ENCODE peak calls at places on chromosome 12, in ten cellular contexts. K, T, L, C, N, Y, G, V, J and O are unnamed samples.

GRCh38 chr12:23560611-23561010 is 388.9 kb downstream of the SOX5 start:
- DNase-seq in T (no peak), V (no peak), K (no peak), G (no peak), Y (no peak), N (no peak), L (no peak), J (no peak), C (no peak), O (no peak)

GRCh38 chr12:54159140-54159539 is 29.6 kb downstream of the SMUG1 start:
- DNase-seq in Y (peak), N (no peak), L (peak), J (no peak), G (peak), V (no peak), K (no peak), C (no peak), T (no peak), O (peak)

GRCh38 chr12:78674311-78675085 is 190.1 kb upstream of the SYT1 start:
- DNase-seq in J (peak), V (peak), Y (no peak), L (no peak), N (no peak), G (peak), T (no peak), C (peak), K (no peak), O (no peak)

GRCh38 chr12:51832708-51833107 is 15.8 kb downstream of the FIGNL2 start:
- DNase-seq in G (no peak), K (no peak), Y (no peak), L (no peak), T (no peak), N (no peak), J (no peak), C (no peak), V (no peak), O (no peak)

GRCh38 chr12:119668315-119668651 is 350 bp downstream of the PRKAB1 start:
- DNase-seq in K (no peak), T (no peak), N (no peak), L (no peak), V (peak), G (peak), J (peak), C (peak), Y (no peak), O (peak)

GRCh38 chr12:120999191-121000120 is 16.8 kb downstream of the C12orf43 start:
- DNase-seq in K (no peak), T (no peak), J (peak), V (peak), Y (peak), G (no peak), L (no peak), N (no peak), C (peak), O (no peak)

GRCh38 chr12:132481345-132481744 is 8.6 kb upstream of the FBRSL1 start:
- DNase-seq in J (no peak), N (no peak), G (no peak), C (no peak), V (no peak), L (no peak), K (no peak), T (no peak), Y (no peak), O (no peak)

GRCh38 chr12:20212658-20213387 is 155.5 kb upstream of the PDE3A start:
- DNase-seq in K (peak), V (peak), J (peak), L (peak), G (peak), N (peak), C (peak), Y (peak), T (peak), O (peak)

GRCh38 chr12:25861226-25861625 is 97.3 kb upstream of the RASSF8 start:
- DNase-seq in G (no peak), K (no peak), C (no peak), T (no peak), J (no peak), L (no peak), Y (no peak), V (no peak), N (no peak), O (no peak)

GRCh38 chr12:54337854-54338650 is 13.1 kb downstream of the COPZ1 start:
- DNase-seq in G (no peak), J (no peak), Y (no peak), L (no peak), N (peak), T (no peak), C (peak), V (no peak), K (no peak), O (no peak)

GRCh38 chr12:55739025-55739378 is 3.9 kb upstream of the GDF11 start:
- DNase-seq in C (no peak), G (no peak), N (no peak), K (no peak), V (no peak), L (no peak), Y (no peak), T (no peak), J (no peak), O (no peak)

GRCh38 chr12:46442239-46442638 is 69.7 kb upstream of the SLC38A2 start:
- DNase-seq in G (peak), V (peak), L (peak), C (peak), J (peak), Y (no peak), T (no peak), K (no peak), N (no peak), O (peak)

GRCh38 chr12:31362759-31363415 is 36.9 kb upstream of the SINHCAF start:
- DNase-seq in N (no peak), Y (peak), K (no peak), C (no peak), V (no peak), T (no peak), G (peak), J (no peak), L (peak), O (no peak)

GRCh38 chr12:5171701-5172100 is 128.0 kb downstream of the KCNA5 start:
- DNase-seq in C (peak), L (peak), Y (peak), K (no peak), T (no peak), N (peak), V (peak), G (peak), J (peak), O (no peak)

GRCh38 chr12:4089147-4089606 is 184.4 kb upstream of the CCND2 start:
- DNase-seq in V (no peak), Y (peak), T (no peak), N (peak), J (no peak), G (no peak), L (no peak), K (no peak), C (peak), O (no peak)

GRCh38 chr12:4086481-4086880 is 187.1 kb upstream of the CCND2 start:
- DNase-seq in G (no peak), T (no peak), V (no peak), J (no peak), N (no peak), L (no peak), Y (no peak), K (no peak), C (no peak), O (no peak)

GRCh38 chr12:4091001-4091789 is 182.4 kb upstream of the CCND2 start:
- DNase-seq in J (no peak), N (no peak), Y (no peak), C (no peak), T (no peak), K (no peak), L (no peak), V (no peak), G (no peak), O (no peak)
- TF ChIP-seq CTCF in J (no peak), N (no peak), Y (no peak), C (no peak), T (no peak), K (no peak), L (no peak), V (no peak), G (no peak), O (no peak)

GRCh38 chr12:94421868-94422740 is 37.6 kb downstream of the CEP83 start:
- DNase-seq in K (no peak), N (no peak), C (no peak), G (no peak), L (peak), Y (peak), V (no peak), T (no peak), J (no peak), O (no peak)
- TF ChIP-seq CTCF in K (no peak), N (no peak), C (no peak), G (no peak), L (no peak), Y (no peak), V (no peak), T (no peak), J (no peak), O (no peak)

GRCh38 chr12:57726884-57727757 is 11.4 kb downstream of the AGAP2 start:
- DNase-seq in L (no peak), T (peak), G (peak), Y (peak), N (peak), V (peak), K (no peak), J (no peak), C (peak), O (no peak)
- TF ChIP-seq CTCF in L (peak), T (no peak), G (peak), Y (no peak), N (peak), V (peak), K (peak), J (peak), C (peak), O (no peak)

DNA sequence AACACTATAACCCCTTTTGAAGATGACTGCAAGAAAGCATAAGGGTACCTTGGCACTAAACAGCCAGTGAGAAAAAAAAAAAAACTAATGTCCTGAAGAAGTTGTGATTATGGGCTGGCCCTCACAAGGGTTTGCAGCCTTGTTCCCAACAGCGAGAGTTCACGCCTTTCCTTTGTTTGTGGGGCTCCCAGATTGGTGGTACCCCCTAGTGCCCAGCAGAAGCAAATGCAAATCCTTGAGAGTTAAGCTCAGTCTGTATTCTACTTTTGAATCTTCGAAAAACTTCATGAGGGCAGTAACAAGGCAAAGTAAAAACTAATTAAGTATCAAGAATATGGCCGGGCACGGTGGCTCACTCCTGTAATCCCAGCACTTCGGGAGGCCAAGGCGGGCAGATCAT is 238.9 kb upstream of the LMO3 start:
- DNase-seq in K (no peak), N (no peak), C (no peak), L (no peak), G (no peak), Y (peak), V (no peak), T (no peak), J (no peak), O (no peak)
- TF ChIP-seq CTCF in K (no peak), N (no peak), C (no peak), L (peak), G (no peak), Y (peak), V (no peak), T (no peak), J (peak), O (no peak)

DNA sequence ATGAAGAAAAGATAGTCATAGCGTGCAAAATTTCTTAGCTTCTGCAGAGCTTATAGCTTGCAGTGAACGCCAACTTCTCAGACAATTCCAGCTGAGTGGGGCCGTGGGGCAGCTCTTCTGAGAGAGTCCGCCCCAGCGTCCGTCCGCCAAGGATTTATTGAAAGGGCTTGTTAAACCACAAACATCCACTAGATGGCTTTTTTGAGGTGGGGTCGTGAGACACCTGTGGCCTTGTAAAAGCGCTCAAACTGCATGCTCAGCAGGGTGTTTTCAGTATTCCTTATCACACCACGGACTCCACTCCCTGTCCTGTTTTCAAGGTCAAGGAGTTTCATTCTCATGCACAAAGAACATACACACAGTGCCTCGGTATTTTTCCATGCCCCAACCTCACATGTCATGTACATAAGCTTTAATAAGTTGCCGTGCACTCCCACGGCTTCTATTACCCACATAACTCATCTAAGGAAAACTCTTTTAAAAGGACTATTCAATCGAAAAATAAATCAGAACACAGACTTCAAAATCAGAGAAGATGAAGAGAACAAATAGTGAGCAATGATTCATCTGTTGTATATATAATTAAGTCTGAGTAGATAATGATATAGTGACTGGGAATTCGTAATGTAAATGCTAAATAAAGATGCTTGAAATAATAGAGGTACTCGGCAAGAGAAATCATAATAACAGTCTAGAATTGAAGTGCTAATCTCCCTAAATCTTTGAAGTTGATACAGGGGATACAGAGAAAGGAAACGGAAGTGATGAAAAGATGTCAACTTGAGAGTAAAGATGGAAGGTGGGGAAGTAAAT is 46.7 kb downstream of the WBP11 start:
- DNase-seq in N (no peak), K (no peak), T (no peak), Y (peak), C (no peak), V (no peak), G (no peak), J (no peak), L (no peak), O (no peak)
- TF ChIP-seq CTCF in N (peak), K (no peak), T (no peak), Y (peak), C (peak), V (no peak), G (peak), J (peak), L (no peak), O (no peak)

GRCh38 chr12:100348657-100349454 is 8.0 kb upstream of the SLC17A8 start:
- DNase-seq in J (peak), N (no peak), G (peak), C (peak), T (no peak), V (peak), K (no peak), L (peak), Y (peak), O (peak)
- TF ChIP-seq CTCF in J (peak), N (peak), G (peak), C (peak), T (no peak), V (no peak), K (no peak), L (peak), Y (peak), O (no peak)

DNA sequence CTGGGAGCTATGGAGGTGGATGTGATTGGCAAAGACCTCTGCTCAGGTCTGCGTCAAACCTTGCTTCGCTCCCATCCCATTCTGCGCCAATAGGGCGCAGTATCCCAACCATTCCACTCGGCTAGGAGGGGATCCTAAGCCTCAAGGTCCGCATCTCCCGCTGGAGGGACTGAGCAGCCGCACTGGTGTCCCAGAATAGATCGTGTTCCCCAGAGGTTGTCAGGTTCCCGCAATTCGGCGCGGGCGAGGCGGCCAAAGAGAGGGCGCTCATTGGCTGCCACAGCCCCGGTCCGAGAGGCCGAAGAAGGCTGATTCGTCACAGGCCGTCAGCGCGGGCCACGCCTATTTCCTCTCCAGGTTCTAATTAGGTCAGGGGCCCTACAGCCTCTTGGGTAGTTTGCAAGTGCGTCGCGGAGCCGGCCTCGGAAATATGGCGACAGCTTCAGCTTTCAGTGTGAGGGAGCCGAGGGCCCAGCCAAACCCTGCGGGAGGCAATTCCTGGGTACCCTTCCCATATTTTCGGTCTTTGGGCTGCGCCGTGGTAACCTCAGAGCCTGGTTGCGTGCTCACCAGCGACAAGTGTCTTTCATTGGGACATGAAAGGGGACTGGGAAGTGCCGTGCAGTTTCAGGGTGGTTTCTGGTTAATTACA is 5.0 kb downstream of the OR10AD1 start:
- DNase-seq in J (peak), G (peak), T (peak), L (peak), C (peak), K (peak), V (peak), Y (peak), N (peak), O (peak)
- TF ChIP-seq CTCF in J (peak), G (no peak), T (no peak), L (no peak), C (no peak), K (no peak), V (no peak), Y (no peak), N (no peak), O (no peak)

DNA sequence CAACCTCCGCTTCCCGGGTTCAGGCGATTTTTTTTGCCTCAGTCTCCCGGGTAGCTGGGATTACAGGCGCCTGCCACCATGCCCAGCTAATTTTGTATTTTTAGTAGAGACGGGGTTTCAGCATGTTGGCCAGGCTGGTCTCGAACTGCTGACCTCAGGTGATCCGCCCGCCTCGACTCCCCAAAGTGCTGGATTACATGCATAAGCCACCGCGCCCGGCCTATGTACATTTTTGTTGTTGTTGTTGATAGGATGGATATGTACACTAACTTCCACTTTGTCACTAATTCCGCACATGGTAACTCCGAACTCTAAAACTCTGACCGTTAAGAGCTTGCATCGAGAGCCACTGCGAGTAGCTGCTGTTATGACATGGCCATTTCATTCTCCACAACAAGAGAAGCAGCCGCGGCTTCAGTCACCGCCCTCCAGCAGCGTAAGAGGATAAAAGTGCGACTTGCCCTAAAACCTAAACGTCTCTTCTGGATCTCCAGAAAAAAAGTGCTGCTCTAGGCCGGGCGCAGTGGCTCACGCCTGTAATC is 742 bp upstream of the MARS1 start:
- DNase-seq in J (no peak), C (no peak), K (no peak), N (no peak), L (no peak), T (no peak), V (no peak), Y (peak), G (no peak), O (no peak)
- TF ChIP-seq CTCF in J (no peak), C (no peak), K (no peak), N (no peak), L (no peak), T (no peak), V (no peak), Y (no peak), G (no peak), O (no peak)

DNA sequence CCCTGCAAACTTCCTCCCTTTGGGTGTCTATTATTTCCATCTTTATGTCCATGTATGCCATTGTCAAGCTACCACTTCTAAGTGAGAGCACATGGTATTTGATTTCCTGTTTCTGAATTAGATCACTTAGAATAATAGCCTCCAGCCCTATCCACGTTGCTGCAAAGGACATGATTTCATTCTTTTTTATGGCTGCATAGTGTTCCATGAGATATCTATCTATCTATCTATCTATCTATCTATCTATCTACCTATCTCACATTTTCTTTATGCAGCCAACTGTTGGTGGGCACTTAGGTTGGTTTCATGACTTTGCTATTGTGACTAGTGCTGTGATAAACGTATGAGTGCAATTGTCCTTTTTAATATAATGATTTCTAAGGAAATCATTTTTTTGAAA is 11.2 kb upstream of the MRPL42 start:
- DNase-seq in L (no peak), J (no peak), T (no peak), K (no peak), Y (no peak), C (no peak), V (no peak), N (no peak), G (no peak), O (no peak)
- TF ChIP-seq CTCF in L (no peak), J (no peak), T (no peak), K (no peak), Y (no peak), C (no peak), V (no peak), N (no peak), G (no peak), O (no peak)

GRCh38 chr12:69598174-69598753 is 12.4 kb downstream of the LRRC10 start:
- DNase-seq in V (no peak), K (no peak), T (no peak), J (no peak), N (no peak), Y (no peak), G (no peak), C (no peak), L (no peak), O (no peak)
- TF ChIP-seq CTCF in V (no peak), K (no peak), T (no peak), J (no peak), N (no peak), Y (no peak), G (no peak), C (no peak), L (no peak), O (no peak)